ENCODE peak calls at places on chromosomes 1 and 21, in eight cellular contexts. K, H, X, D, T, S, J and W are unnamed samples.
A peak's percentile ranks its signal among the peaks of the same experiment; 100 is the strongest.

GRCh38 chr1:68111804-68112436 is 61.5 kb upstream of the DIRAS3 start:
- DNase-seq in D (peak; percentile 78), J (peak; percentile 58), K (peak; percentile 85), H (peak; percentile 63), T (peak; percentile 92), S (peak; percentile 56), X (no peak), W (no peak)

GRCh38 chr1:163535807-163536206 is 214.1 kb downstream of the NUF2 start:
- DNase-seq in J (no peak), H (peak; percentile 3), D (no peak), X (no peak), S (no peak), T (peak; percentile 69), K (no peak), W (no peak)

GRCh38 chr1:171467626-171468025 is 17.7 kb upstream of the PRRC2C start:
- DNase-seq in K (no peak), H (peak; percentile 38), X (no peak), D (no peak), T (no peak), J (no peak), S (no peak), W (no peak)

GRCh38 chr1:40247655-40248054 is at the start of gene TMCO2:
- DNase-seq in H (no peak), J (no peak), D (no peak), K (no peak), T (no peak), X (no peak), S (no peak), W (no peak)

GRCh38 chr1:52856026-52856425 is 13.5 kb downstream of the ZYG11A start:
- DNase-seq in K (no peak), X (no peak), J (no peak), T (no peak), S (no peak), H (peak; percentile 49), D (no peak), W (no peak)

GRCh38 chr1:236222616-236223015 is 59.1 kb downstream of the ERO1B start:
- DNase-seq in T (no peak), D (no peak), H (no peak), K (no peak), J (no peak), X (no peak), S (no peak), W (no peak)

GRCh38 chr1:16158025-16158424 is 2.2 kb upstream of the EPHA2 start:
- DNase-seq in H (no peak), J (no peak), T (no peak), D (no peak), K (no peak), X (peak; percentile 36), S (no peak), W (no peak)

GRCh38 chr1:8510041-8510823 is 192.3 kb downstream of the SLC45A1 start:
- DNase-seq in T (peak; percentile 77), X (peak; percentile 23), K (no peak), J (no peak), H (peak; percentile 48), D (no peak), S (no peak), W (no peak)

GRCh38 chr1:213244664-213245091 is 193.6 kb downstream of the RPS6KC1 start:
- DNase-seq in X (no peak), T (peak; percentile 71), J (no peak), H (peak; percentile 14), D (no peak), K (no peak), S (peak; percentile 29), W (no peak)

GRCh38 chr1:3035871-3036645 is 14.8 kb downstream of the ACTRT2 start:
- DNase-seq in S (no peak), J (no peak), K (peak; percentile 36), D (no peak), X (no peak), T (no peak), H (no peak), W (no peak)

GRCh38 chr1:114341886-114342285 is 169.1 kb downstream of the TRIM33 start:
- DNase-seq in X (no peak), T (no peak), S (no peak), J (no peak), H (no peak), K (no peak), D (no peak), W (peak; percentile 34)

GRCh38 chr1:26666855-26667254 is 29.0 kb upstream of the ARID1A start:
- DNase-seq in J (no peak), K (no peak), T (peak; percentile 30), D (no peak), S (no peak), H (peak; percentile 49), X (no peak), W (no peak)

GRCh38 chr1:27598902-27599528 is 4.9 kb downstream of the AHDC1 start:
- DNase-seq in X (peak; percentile 38), D (peak; percentile 50), T (peak; percentile 76), K (peak; percentile 82), S (no peak), H (peak; percentile 35), J (no peak), W (no peak)

GRCh38 chr21:39430457-39430856 is 15.1 kb downstream of the LCA5L start:
- DNase-seq in H (no peak), T (no peak), X (no peak), D (no peak), K (no peak), S (no peak), J (no peak), W (no peak)

GRCh38 chr1:202805886-202806511 is 2.2 kb downstream of the KDM5B start:
- DNase-seq in K (no peak), S (no peak), T (peak; percentile 41), J (no peak), X (no peak), H (peak; percentile 28), D (no peak), W (no peak)

GRCh38 chr1:172746091-172746949 is 87.4 kb downstream of the FASLG start:
- DNase-seq in S (peak; percentile 51), D (no peak), K (no peak), H (peak; percentile 99), T (peak; percentile 99), X (peak; percentile 31), J (no peak), W (no peak)

GRCh38 chr1:33276573-33277298 is 20.4 kb downstream of the ZNF362 start:
- DNase-seq in J (no peak), T (no peak), S (no peak), K (peak; percentile 40), D (no peak), H (no peak), X (no peak), W (no peak)

GRCh38 chr1:2639607-2640521 is 7.0 kb upstream of the MMEL1 start:
- DNase-seq in T (no peak), H (no peak), K (no peak), D (no peak), S (no peak), J (peak; percentile 15), X (no peak), W (no peak)

GRCh38 chr1:156924478-156925153 is 4.2 kb downstream of the LRRC71 start:
- DNase-seq in K (no peak), D (no peak), J (no peak), S (no peak), T (no peak), H (no peak), X (no peak), W (no peak)
- H3K4me3 ChIP-seq in K (no peak overlapping the region), D (no peak overlapping the region), J (no peak overlapping the region), S (no peak overlapping the region), T (no peak overlapping the region), H (no peak overlapping the region), X (no peak overlapping the region), W (no peak overlapping the region)

GRCh38 chr1:200998323-200998722 is 25.2 kb downstream of the KIF21B start:
- DNase-seq in S (no peak), T (no peak), K (no peak), J (no peak), D (no peak), H (no peak), X (no peak), W (no peak)
- H3K4me3 ChIP-seq in S (no peak overlapping the region), T (no peak overlapping the region), K (no peak overlapping the region), J (no peak overlapping the region), D (no peak overlapping the region), H (no peak overlapping the region), X (no peak overlapping the region), W (no peak overlapping the region)

GRCh38 chr21:44418876-44419230 is 36.5 kb upstream of the LRRC3 start:
- DNase-seq in H (no peak), D (no peak), J (no peak), X (no peak), T (no peak), S (no peak), K (no peak), W (no peak)

GRCh38 chr21:44421901-44422840 is 33.1 kb upstream of the LRRC3 start:
- DNase-seq in D (peak; percentile 2), J (no peak), T (no peak), H (no peak), S (no peak), X (no peak), K (peak; percentile 19), W (no peak)

GRCh38 chr21:44419679-44420078 is 35.6 kb upstream of the LRRC3 start:
- DNase-seq in D (no peak), K (no peak), H (no peak), X (no peak), J (no peak), T (no peak), S (no peak), W (no peak)

GRCh38 chr21:44418108-44418875 is 37.0 kb upstream of the LRRC3 start:
- DNase-seq in H (no peak), X (no peak), K (no peak), T (no peak), D (no peak), J (no peak), S (no peak), W (no peak)

DNA sequence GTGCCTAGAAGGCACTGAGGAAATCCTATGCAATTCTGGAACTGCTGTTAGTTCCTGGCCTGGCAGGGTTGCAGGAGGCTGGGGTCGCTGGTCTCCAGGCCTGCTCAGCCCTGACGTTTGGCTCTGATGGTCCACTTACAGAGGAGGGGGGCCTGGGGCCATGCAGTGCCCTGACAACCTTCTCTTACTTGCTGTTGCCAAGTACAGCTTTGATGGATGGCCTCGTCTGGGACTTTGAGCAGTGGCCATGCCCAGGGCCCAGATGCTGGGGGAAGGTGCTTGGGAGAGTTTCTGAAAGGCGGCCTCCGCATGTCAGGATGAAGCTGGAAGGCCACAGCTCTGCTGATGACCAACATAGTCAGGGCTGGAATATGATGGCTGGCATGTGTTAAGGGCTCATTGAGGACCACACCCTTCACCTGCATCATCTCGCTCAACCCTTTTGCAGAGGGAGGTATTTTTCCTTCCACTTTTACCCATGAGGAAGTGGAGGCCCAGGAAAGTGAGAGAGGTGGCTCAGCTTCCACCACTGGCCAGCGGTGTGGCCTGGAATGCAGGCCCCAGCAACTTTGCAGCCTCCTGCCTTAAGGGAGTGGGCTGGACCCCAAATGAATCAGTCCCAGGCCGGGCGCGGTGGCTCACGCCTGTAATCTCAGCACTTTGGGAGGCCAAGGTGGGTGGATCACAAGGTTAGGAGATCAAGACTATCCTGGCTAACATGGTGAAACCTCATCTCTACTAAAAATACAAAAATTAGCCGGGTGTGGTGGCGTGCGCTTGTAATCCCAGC is 34.7 kb upstream of the LRRC3 start:
- DNase-seq in D (no peak), K (no peak), H (no peak), X (no peak), S (no peak), J (no peak), T (no peak), W (no peak)
- H3K4me3 ChIP-seq in D (no peak overlapping the region), K (no peak overlapping the region), H (no peak overlapping the region), X (no peak overlapping the region), S (no peak overlapping the region), J (no peak overlapping the region), T (no peak overlapping the region), W (no peak overlapping the region)

DNA sequence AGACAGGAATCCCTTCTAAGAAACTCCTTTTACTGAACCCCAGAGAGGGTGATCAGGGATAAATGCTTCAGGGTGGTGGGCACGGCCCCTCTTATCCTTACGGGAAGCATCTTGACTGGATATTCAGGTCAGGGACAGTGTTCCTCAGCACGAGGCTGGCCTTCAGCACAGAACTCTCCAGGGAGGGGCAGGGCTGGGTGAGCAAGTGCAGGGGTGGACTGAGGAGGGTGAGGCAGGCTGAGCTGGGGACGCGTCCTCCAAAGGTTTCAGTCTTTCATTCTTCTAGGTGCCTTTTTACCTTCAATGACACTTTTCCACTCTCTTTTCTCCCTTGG is 52.3 kb downstream of the RASSF5 start:
- DNase-seq in S (no peak), X (no peak), H (no peak), D (no peak), J (no peak), T (no peak), K (no peak), W (no peak)
- H3K4me3 ChIP-seq in S (no peak overlapping the region), X (peak overlapping the region; percentile 94), H (no peak overlapping the region), D (no peak overlapping the region), J (peak overlapping the region; percentile 7), T (no peak overlapping the region), K (peak overlapping the region; percentile 73), W (no peak overlapping the region)